ENCODE peak calls at places on chromosomes 11 and 22, in six cellular contexts. P is sigmoid colon, I is GM12891, E is ovary, W is A549, Z is testis. F is an unnamed sample.

GRCh38 chr11:66887531-66887930 is 30.7 kb downstream of the LRFN4 start:
- DNase-seq in P (no peak), I (no peak), E (no peak), W (no peak), Z (no peak), F (no peak)

GRCh38 chr22:44532466-44533025 is 34.5 kb upstream of the RTL6 start:
- DNase-seq in P (no peak), I (no peak), E (no peak), W (no peak), Z (no peak), F (no peak)

GRCh38 chr11:134261626-134262488 is 8.5 kb downstream of the ACAD8 start:
- DNase-seq in P (no peak), I (no peak), E (no peak), W (peak), Z (peak), F (no peak)

GRCh38 chr11:128246364-128247234 is 340.8 kb downstream of the ETS1 start:
- DNase-seq in P (no peak), I (no peak), E (peak), W (no peak), Z (peak), F (no peak)

GRCh38 chr11:31856248-31856647 is 45.1 kb upstream of the PAX6 start:
- DNase-seq in P (no peak), I (no peak), E (no peak), W (no peak), Z (no peak), F (no peak)

GRCh38 chr22:22230438-22230837 is 14.1 kb upstream of the VPREB1 start:
- DNase-seq in P (no peak), I (no peak), E (no peak), W (no peak), Z (no peak), F (no peak)

GRCh38 chr11:93020248-93021088 is 51.0 kb downstream of the MTNR1B start:
- DNase-seq in P (no peak), I (no peak), E (no peak), W (peak), Z (no peak), F (no peak)

GRCh38 chr22:23034621-23035556 is 35.4 kb upstream of the GNAZ start:
- DNase-seq in P (no peak), I (no peak), E (no peak), W (no peak), Z (peak), F (no peak)

GRCh38 chr11:1336836-1337646 is 27.6 kb upstream of the TOLLIP start:
- DNase-seq in P (peak), I (no peak), E (peak), W (peak), Z (no peak), F (no peak)

GRCh38 chr11:111631666-111632039 is 29.4 kb downstream of the SIK2 start:
- DNase-seq in P (no peak), I (no peak), E (no peak), W (no peak), Z (no peak), F (no peak)

GRCh38 chr11:3709977-3710376 is 38.8 kb upstream of the CHRNA10 start:
- DNase-seq in P (no peak), I (no peak), E (no peak), W (no peak), Z (no peak), F (no peak)

GRCh38 chr11:15800121-15800800 is 556.1 kb downstream of the SOX6 start:
- DNase-seq in P (no peak), I (no peak), E (no peak), W (no peak), Z (peak), F (no peak)

GRCh38 chr22:47155131-47155885 is 392.9 kb downstream of the TBC1D22A start:
- DNase-seq in P (no peak), I (no peak), E (no peak), W (no peak), Z (no peak), F (no peak)

GRCh38 chr11:86230196-86230813 is 14.2 kb upstream of the EED start:
- DNase-seq in P (no peak), I (no peak), E (no peak), W (no peak), Z (no peak), F (no peak)

GRCh38 chr22:43994416-43994815 is 29.7 kb upstream of the PARVB start:
- DNase-seq in P (peak), I (no peak), E (no peak), W (no peak), Z (no peak), F (no peak)

GRCh38 chr11:38013157-38013556 is 1415.1 kb upstream of the RAG2 start:
- DNase-seq in P (no peak), I (no peak), E (no peak), W (no peak), Z (no peak), F (no peak)

GRCh38 chr11:48005878-48006277 is 25.5 kb downstream of the PTPRJ start:
- DNase-seq in P (no peak), I (no peak), E (no peak), W (no peak), Z (no peak), F (no peak)

GRCh38 chr11:123391646-123392348 is 38.3 kb upstream of the GRAMD1B start:
- DNase-seq in P (no peak), I (no peak), E (no peak), W (no peak), Z (no peak), F (no peak)

DNA sequence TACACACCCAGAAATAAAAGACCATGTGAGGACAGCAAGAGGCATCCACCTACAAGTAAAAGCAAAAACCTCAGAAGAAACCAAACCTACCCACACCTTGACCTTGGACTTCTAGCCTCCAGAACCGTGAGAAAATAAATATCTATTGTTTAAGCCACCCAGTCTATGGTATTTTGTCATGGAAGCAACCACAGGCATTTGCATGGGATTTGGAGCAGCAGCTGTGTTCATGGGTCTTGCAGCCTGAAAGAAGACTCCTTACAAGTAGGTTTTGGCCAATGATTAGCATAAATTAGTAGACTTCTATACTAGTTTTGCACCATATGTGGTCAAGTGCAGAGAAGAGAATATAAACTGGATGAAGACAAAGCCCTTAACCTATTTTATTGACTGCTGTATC is 27.9 kb downstream of the FSHB start:
- DNase-seq in P (no peak), I (no peak), E (no peak), W (no peak), Z (no peak), F (no peak)
- TF ChIP-seq POLR2A in P (no peak), I (no peak), E (no peak), W (no peak), Z (no peak), F (no peak)

DNA sequence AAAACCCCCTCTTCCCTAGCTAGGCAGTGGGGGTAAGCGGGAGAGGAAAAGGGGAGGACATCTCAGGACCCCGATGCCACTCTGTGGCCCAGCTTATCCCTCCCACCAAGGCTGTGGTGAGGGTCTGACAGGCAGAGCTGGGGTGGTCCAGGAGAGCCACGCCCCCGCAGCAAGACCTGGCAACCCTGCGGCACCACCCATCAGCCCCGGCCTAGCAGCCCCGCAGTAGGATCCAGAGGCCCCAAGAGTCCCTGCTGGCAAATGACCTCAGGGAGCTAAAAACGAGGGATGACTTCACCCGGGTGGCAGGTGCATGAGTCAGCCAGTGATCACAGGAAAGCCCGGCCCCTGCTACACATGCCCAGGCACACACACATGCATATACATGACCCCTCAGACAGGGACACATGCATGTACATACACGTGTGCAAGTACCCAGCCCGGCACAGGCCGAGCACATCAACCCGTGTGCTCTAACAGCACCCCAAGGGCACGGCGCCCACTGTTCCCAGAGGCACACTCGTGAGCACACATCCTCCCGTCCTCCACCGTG is 32.3 kb downstream of the ARVCF start:
- DNase-seq in P (peak), I (no peak), E (no peak), W (peak), Z (no peak), F (peak)
- TF ChIP-seq POLR2A in P (no peak), I (no peak), E (no peak), W (no peak), Z (no peak), F (no peak)

GRCh38 chr11:40292636-40293585 is 1166.5 kb downstream of the LRRC4C start:
- DNase-seq in P (peak), I (no peak), E (no peak), W (no peak), Z (no peak), F (no peak)

GRCh38 chr11:40289370-40289769 is 1170.1 kb downstream of the LRRC4C start:
- DNase-seq in P (no peak), I (no peak), E (no peak), W (no peak), Z (no peak), F (no peak)

GRCh38 chr11:40290031-40290650 is 1169.3 kb downstream of the LRRC4C start:
- DNase-seq in P (no peak), I (no peak), E (no peak), W (no peak), Z (no peak), F (no peak)

GRCh38 chr11:40293655-40294342 is 1165.7 kb downstream of the LRRC4C start:
- DNase-seq in P (peak), I (peak), E (peak), W (peak), Z (peak), F (peak)

DNA sequence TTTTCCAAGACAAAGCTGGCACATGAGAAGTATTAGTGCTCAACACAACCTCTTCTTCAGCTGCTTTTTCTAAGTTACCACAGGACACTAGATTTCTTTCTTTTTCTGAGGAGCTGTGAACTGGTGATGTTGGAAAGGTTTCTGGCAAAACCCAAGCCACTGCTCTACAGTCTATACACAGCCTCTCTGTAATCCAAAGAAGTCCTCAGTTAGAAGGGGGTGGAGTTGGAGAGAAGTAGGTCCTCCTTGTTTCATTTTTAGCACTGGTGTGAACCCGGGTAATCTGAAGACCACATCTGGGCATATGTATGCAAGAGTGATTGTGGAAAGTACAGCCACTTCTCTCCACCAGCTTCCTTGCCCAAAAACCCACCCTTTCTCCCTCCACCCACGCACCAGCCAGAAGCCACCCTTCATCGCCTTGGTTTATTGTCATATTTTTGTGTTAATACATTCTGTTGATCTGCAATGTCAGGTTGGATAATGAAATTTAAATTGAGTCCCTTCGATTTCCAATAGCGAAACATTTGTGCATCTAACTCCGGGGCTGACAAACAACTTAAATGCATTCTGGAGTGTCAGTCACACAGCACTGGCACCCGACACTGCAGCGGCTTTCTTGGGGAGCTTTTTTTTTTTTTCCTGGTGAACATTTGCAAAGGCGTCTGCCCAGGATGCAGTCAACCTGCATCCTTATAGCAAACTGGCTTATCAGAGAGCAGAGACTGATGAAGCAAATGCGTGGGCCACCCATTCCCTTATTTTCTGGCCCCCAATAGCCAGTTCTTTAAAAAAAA is 1168.0 kb downstream of the LRRC4C start:
- DNase-seq in P (no peak), I (no peak), E (no peak), W (no peak), Z (no peak), F (no peak)
- TF ChIP-seq POLR2A in P (no peak), I (no peak), E (no peak), W (no peak), Z (no peak), F (no peak)

DNA sequence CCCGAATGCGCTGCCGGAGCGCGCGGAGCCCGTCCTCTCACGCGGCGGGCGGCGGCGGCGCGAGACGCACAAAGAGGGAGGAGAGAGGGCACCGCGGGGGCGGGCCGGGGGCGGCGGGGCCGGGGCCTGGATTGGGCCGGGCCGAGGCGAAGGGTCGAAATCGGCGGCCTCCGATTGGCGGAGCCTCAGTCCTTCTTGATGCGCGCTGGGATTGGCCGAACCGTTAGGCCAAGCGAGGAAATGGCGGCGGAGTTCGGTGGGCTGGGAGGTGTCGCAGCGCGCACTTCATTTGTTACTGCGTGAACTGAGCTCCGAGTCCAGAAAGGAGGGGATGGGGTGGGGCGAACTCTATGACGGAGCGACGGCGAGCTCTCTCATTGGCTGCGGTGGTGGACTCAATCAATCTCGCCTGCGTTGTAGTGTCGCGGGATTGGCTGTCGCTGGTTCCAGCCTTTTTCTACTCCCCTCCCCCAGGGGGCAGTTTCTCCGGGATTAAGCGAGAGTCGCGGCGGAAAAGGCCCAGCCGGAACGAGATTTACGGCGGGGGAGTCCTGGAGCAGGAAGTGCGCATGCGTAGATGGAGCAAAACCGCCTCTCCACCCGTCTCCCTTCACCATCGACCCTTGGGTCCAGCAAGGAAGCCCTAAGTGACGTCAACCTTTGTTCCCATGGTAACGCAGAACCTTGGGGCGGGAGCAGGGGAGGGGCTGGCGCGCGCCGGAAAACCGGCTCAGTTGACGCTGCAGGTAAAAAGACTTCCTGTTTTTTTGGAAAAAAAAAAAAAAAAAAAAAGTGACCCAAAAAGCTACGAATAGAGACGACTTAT is at the start of gene SF1:
- DNase-seq in P (peak), I (peak), E (peak), W (peak), Z (peak), F (peak)
- TF ChIP-seq POLR2A in P (peak), I (peak), E (peak), W (peak), Z (peak), F (peak)

GRCh38 chr22:37628830-37629229 is 10.6 kb upstream of the SH3BP1 start:
- DNase-seq in P (no peak), I (no peak), E (no peak), W (no peak), Z (no peak), F (no peak)

GRCh38 chr22:37631448-37632173 is 7.9 kb upstream of the SH3BP1 start:
- DNase-seq in P (no peak), I (no peak), E (no peak), W (no peak), Z (no peak), F (no peak)

GRCh38 chr22:37630839-37631435 is 8.5 kb upstream of the SH3BP1 start:
- DNase-seq in P (peak), I (no peak), E (no peak), W (no peak), Z (no peak), F (no peak)

GRCh38 chr22:37627545-37627944 is 11.9 kb upstream of the SH3BP1 start:
- DNase-seq in P (no peak), I (no peak), E (no peak), W (no peak), Z (no peak), F (no peak)

GRCh38 chr22:37629928-37630327 is 9.5 kb upstream of the SH3BP1 start:
- DNase-seq in P (no peak), I (no peak), E (no peak), W (no peak), Z (no peak), F (no peak)
- TF ChIP-seq POLR2A in P (no peak), I (no peak), E (no peak), W (no peak), Z (no peak), F (no peak)

GRCh38 chr11:114088216-114088615 is 28.7 kb downstream of the ZBTB16 start:
- DNase-seq in P (peak), I (no peak), E (no peak), W (no peak), Z (no peak), F (no peak)

GRCh38 chr11:114087028-114087427 is 27.5 kb downstream of the ZBTB16 start:
- DNase-seq in P (no peak), I (no peak), E (no peak), W (no peak), Z (no peak), F (no peak)

GRCh38 chr11:114086394-114086793 is 26.9 kb downstream of the ZBTB16 start:
- DNase-seq in P (no peak), I (no peak), E (no peak), W (no peak), Z (no peak), F (no peak)

GRCh38 chr11:114084414-114084813 is 24.9 kb downstream of the ZBTB16 start:
- DNase-seq in P (peak), I (no peak), E (no peak), W (no peak), Z (no peak), F (no peak)

GRCh38 chr11:114085965-114086364 is 26.5 kb downstream of the ZBTB16 start:
- DNase-seq in P (peak), I (no peak), E (no peak), W (no peak), Z (no peak), F (no peak)
- TF ChIP-seq POLR2A in P (no peak), I (no peak), E (no peak), W (no peak), Z (no peak), F (no peak)

DNA sequence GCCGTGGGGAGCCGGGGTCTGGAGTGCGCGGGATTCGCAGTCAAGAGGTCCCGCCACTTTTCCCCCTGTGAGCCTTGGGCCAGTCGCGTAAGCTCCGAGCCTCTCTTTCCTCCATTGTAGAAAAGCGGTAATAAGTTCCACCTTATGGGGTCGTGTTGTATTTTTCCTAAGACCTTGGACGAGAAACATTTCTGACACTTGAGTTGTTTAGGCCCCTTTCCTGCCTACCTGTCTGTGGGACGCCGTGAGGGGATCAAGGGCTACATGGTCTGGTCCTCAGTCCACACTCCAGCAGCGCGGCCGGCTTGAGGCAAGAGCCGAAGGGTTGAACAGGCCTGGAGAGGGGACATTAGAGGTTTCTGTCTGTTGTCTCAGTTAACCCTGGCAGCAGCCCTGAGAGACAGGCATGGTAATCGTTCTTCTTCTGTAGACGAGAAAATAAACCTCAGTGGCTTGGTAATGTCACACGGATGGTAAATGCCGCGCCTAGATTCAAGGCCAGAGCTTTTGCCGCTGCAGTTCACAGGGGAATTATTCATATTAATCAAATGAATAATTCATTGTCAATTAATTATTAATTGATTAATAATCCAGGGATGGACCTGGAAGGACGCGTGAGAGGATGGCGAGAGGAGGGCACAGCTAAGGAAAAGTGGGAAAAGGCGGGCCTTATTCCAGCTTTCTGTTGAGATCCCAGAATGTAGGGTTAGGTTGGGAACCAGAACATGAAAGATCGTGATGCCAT is 545 bp downstream of the FEN1 start:
- DNase-seq in P (no peak), I (no peak), E (no peak), W (peak), Z (no peak), F (no peak)
- TF ChIP-seq POLR2A in P (no peak), I (peak), E (no peak), W (no peak), Z (no peak), F (no peak)

GRCh38 chr22:36329217-36330078 is 58.3 kb downstream of the MYH9 start:
- DNase-seq in P (no peak), I (no peak), E (no peak), W (peak), Z (no peak), F (peak)

GRCh38 chr22:36326178-36327161 is 61.3 kb downstream of the MYH9 start:
- DNase-seq in P (no peak), I (no peak), E (no peak), W (no peak), Z (no peak), F (no peak)

GRCh38 chr22:36330127-36330526 is 57.6 kb downstream of the MYH9 start:
- DNase-seq in P (no peak), I (no peak), E (no peak), W (no peak), Z (no peak), F (no peak)

GRCh38 chr22:36328635-36329216 is 59.0 kb downstream of the MYH9 start:
- DNase-seq in P (peak), I (no peak), E (peak), W (peak), Z (peak), F (no peak)

GRCh38 chr22:36327922-36328551 is 59.7 kb downstream of the MYH9 start:
- DNase-seq in P (peak), I (no peak), E (no peak), W (no peak), Z (no peak), F (no peak)
- TF ChIP-seq POLR2A in P (peak), I (no peak), E (no peak), W (no peak), Z (no peak), F (no peak)

F was measured in H54.